ENCODE peak calls at places on chromosomes 16 and 17, in six cellular contexts. I is hypothalamus, A is coronary artery, Q is GM03348, O is fibroblast of gingiva, K is substantia nigra. P is an unnamed sample.

GRCh38 chr17:51640108-51640622 is 379.8 kb downstream of the UTP18 start:
- DNase-seq in I (no peak), O (no peak), A (no peak), K (no peak), Q (no peak), P (no peak)

GRCh38 chr17:55734128-55734781 is 11.6 kb upstream of the TMEM100 start:
- DNase-seq in O (no peak), I (no peak), A (no peak), Q (no peak), K (no peak), P (no peak)

GRCh38 chr16:7160093-7160492 is 172.6 kb upstream of the RBFOX1 start:
- DNase-seq in O (no peak), Q (no peak), A (no peak), I (no peak), K (no peak), P (no peak)

GRCh38 chr16:80720759-80721470 is 83.5 kb downstream of the CDYL2 start:
- DNase-seq in O (no peak), A (no peak), I (no peak), Q (peak), K (no peak), P (peak)

GRCh38 chr16:68470461-68471150 is 22.3 kb upstream of the SMPD3 start:
- DNase-seq in I (no peak), O (no peak), K (peak), Q (no peak), A (no peak), P (no peak)

GRCh38 chr17:48647103-48647963 is 21.2 kb upstream of the HOXB9 start:
- DNase-seq in Q (peak), K (no peak), I (no peak), A (no peak), O (no peak), P (peak)

GRCh38 chr17:31067699-31068184 is 27.0 kb upstream of the NF1 start:
- DNase-seq in O (peak), I (no peak), A (no peak), Q (peak), K (no peak), P (peak)

GRCh38 chr16:81279375-81279774 is 35.4 kb upstream of the GAN start:
- DNase-seq in I (no peak), A (no peak), Q (no peak), O (peak), K (no peak), P (no peak)

GRCh38 chr16:88331989-88332920 is 50.5 kb upstream of the ZNF469 start:
- DNase-seq in O (peak), I (peak), A (peak), Q (peak), K (no peak), P (peak)

GRCh38 chr16:6961704-6962103 is 370.9 kb upstream of the RBFOX1 start:
- DNase-seq in Q (no peak), O (no peak), K (no peak), A (no peak), I (no peak), P (no peak)

GRCh38 chr16:52561910-52562741 is 15.2 kb upstream of the TOX3 start:
- DNase-seq in O (no peak), Q (no peak), I (no peak), A (no peak), K (no peak), P (no peak)

GRCh38 chr16:65658339-65659275 is 536.7 kb upstream of the CDH11 start:
- DNase-seq in Q (peak), K (no peak), A (no peak), O (peak), I (no peak), P (peak)

GRCh38 chr17:38871247-38871991 is 1.6 kb downstream of the LASP1 start:
- DNase-seq in A (no peak), K (peak), Q (peak), O (peak), I (no peak), P (peak)

GRCh38 chr17:81383504-81384421 is 11.5 kb upstream of the BAHCC1 start:
- DNase-seq in I (no peak), O (no peak), A (no peak), K (no peak), Q (no peak), P (no peak)

GRCh38 chr17:5329784-5330557 is 47.9 kb downstream of the RABEP1 start:
- DNase-seq in Q (no peak), O (peak), A (no peak), K (no peak), I (no peak), P (peak)

GRCh38 chr16:23554536-23554935 is 2.6 kb downstream of the EARS2 start:
- DNase-seq in O (no peak), A (no peak), K (no peak), I (no peak), Q (no peak), P (no peak)

GRCh38 chr17:67636312-67636711 is 81.4 kb upstream of the NOL11 start:
- DNase-seq in K (no peak), I (no peak), O (no peak), Q (no peak), A (no peak), P (no peak)

GRCh38 chr16:87541004-87541881 is 48.4 kb upstream of the ZCCHC14 start:
- DNase-seq in K (no peak), Q (peak), I (peak), O (peak), A (peak), P (no peak)

GRCh38 chr17:57784226-57784895 is 39.3 kb upstream of the CCDC182 start:
- DNase-seq in K (no peak), A (no peak), O (no peak), Q (no peak), I (no peak), P (no peak)

GRCh38 chr17:41009936-41010335 is 1.0 kb upstream of the KRTAP3-1 start:
- DNase-seq in K (no peak), I (no peak), Q (no peak), O (no peak), A (no peak), P (no peak)

P was measured in renal cortical epithelial cell.